ENCODE peak calls at places on chromosomes 3 and 15, in six cellular contexts. One of them, this sample, is unnamed.

GRCh38 chr15:70508561-70509281 is 254.6 kb downstream of the UACA start:
- DNase-seq in tibial artery: no peak
- DNase-seq in PC-9: peak; percentile 84
- DNase-seq in stomach: no peak
- DNase-seq in pancreas: no peak
- DNase-seq in psoas muscle: no peak
- DNase-seq in this sample: no peak

GRCh38 chr3:127655641-127656040 is 17.1 kb upstream of the ABTB1 start:
- DNase-seq in psoas muscle: no peak
- DNase-seq in stomach: no peak
- DNase-seq in tibial artery: no peak
- DNase-seq in pancreas: no peak
- DNase-seq in PC-9: no peak
- DNase-seq in this sample: no peak

GRCh38 chr3:129616713-129617112 is 10.2 kb upstream of the PLXND1 start:
- DNase-seq in stomach: no peak
- DNase-seq in PC-9: no peak
- DNase-seq in pancreas: peak; percentile 15
- DNase-seq in psoas muscle: no peak
- DNase-seq in tibial artery: peak; percentile 75
- DNase-seq in this sample: peak; percentile 47

GRCh38 chr3:43753743-43754142 is 63.0 kb downstream of the ABHD5 start:
- DNase-seq in PC-9: no peak
- DNase-seq in tibial artery: no peak
- DNase-seq in psoas muscle: no peak
- DNase-seq in pancreas: no peak
- DNase-seq in stomach: no peak
- DNase-seq in this sample: no peak

GRCh38 chr15:96339662-96340347 is 9.3 kb downstream of the NR2F2 start:
- DNase-seq in pancreas: no peak
- DNase-seq in psoas muscle: no peak
- DNase-seq in stomach: no peak
- DNase-seq in PC-9: no peak
- DNase-seq in tibial artery: no peak
- DNase-seq in this sample: no peak

GRCh38 chr3:157146664-157147082 is 13.3 kb downstream of the CCNL1 start:
- DNase-seq in PC-9: no peak
- DNase-seq in tibial artery: no peak
- DNase-seq in pancreas: no peak
- DNase-seq in psoas muscle: no peak
- DNase-seq in stomach: no peak
- DNase-seq in this sample: no peak

GRCh38 chr3:41234823-41235722 is 35.8 kb downstream of the CTNNB1 start:
- DNase-seq in stomach: no peak
- DNase-seq in pancreas: no peak
- DNase-seq in PC-9: no peak
- DNase-seq in psoas muscle: no peak
- DNase-seq in tibial artery: no peak
- DNase-seq in this sample: no peak

GRCh38 chr3:121431717-121432517 is 113.9 kb downstream of the POLQ start:
- DNase-seq in tibial artery: no peak
- DNase-seq in PC-9: no peak
- DNase-seq in pancreas: no peak
- DNase-seq in stomach: no peak
- DNase-seq in psoas muscle: no peak
- DNase-seq in this sample: no peak

GRCh38 chr3:33704891-33705290 is 13.2 kb downstream of the CLASP2 start:
- DNase-seq in PC-9: no peak
- DNase-seq in stomach: no peak
- DNase-seq in pancreas: no peak
- DNase-seq in tibial artery: no peak
- DNase-seq in psoas muscle: no peak
- DNase-seq in this sample: no peak

GRCh38 chr3:66450389-66451022 is 50.3 kb downstream of the LRIG1 start:
- DNase-seq in pancreas: no peak
- DNase-seq in stomach: peak; percentile 76
- DNase-seq in tibial artery: peak; percentile 73
- DNase-seq in psoas muscle: peak; percentile 49
- DNase-seq in PC-9: no peak
- DNase-seq in this sample: peak; percentile 55

GRCh38 chr3:34157491-34157890 is 359.1 kb downstream of the PDCD6IP start:
- DNase-seq in tibial artery: no peak
- DNase-seq in stomach: no peak
- DNase-seq in pancreas: no peak
- DNase-seq in PC-9: no peak
- DNase-seq in psoas muscle: no peak
- DNase-seq in this sample: no peak

GRCh38 chr3:187750041-187750512 is 4.8 kb upstream of the BCL6 start:
- DNase-seq in stomach: peak; percentile 84
- DNase-seq in pancreas: peak; percentile 85
- DNase-seq in PC-9: peak; percentile 93
- DNase-seq in psoas muscle: peak; percentile 16
- DNase-seq in tibial artery: no peak
- DNase-seq in this sample: no peak

GRCh38 chr3:122927726-122928125 is 99.8 kb downstream of the SEMA5B start:
- DNase-seq in tibial artery: peak; percentile 4
- DNase-seq in stomach: no peak
- DNase-seq in psoas muscle: no peak
- DNase-seq in PC-9: no peak
- DNase-seq in pancreas: no peak
- DNase-seq in this sample: no peak

GRCh38 chr15:101437618-101438481 is 51.7 kb downstream of the PCSK6 start:
- DNase-seq in stomach: peak; percentile 10
- DNase-seq in pancreas: no peak
- DNase-seq in tibial artery: no peak
- DNase-seq in PC-9: no peak
- DNase-seq in psoas muscle: no peak
- DNase-seq in this sample: no peak

GRCh38 chr3:30538787-30539186 is 67.6 kb upstream of the TGFBR2 start:
- DNase-seq in tibial artery: no peak
- DNase-seq in stomach: no peak
- DNase-seq in pancreas: no peak
- DNase-seq in psoas muscle: no peak
- DNase-seq in PC-9: peak; percentile 20
- DNase-seq in this sample: no peak

GRCh38 chr3:146322216-146322615 is 71.3 kb upstream of the PLSCR4 start:
- DNase-seq in stomach: no peak
- DNase-seq in PC-9: no peak
- DNase-seq in tibial artery: no peak
- DNase-seq in pancreas: no peak
- DNase-seq in psoas muscle: no peak
- DNase-seq in this sample: no peak

GRCh38 chr3:128624526-128625138 is 26.0 kb downstream of the RPN1 start:
- DNase-seq in pancreas: no peak
- DNase-seq in stomach: no peak
- DNase-seq in psoas muscle: no peak
- DNase-seq in PC-9: no peak
- DNase-seq in tibial artery: no peak
- DNase-seq in this sample: no peak

GRCh38 chr15:80615783-80616391 is 79.2 kb upstream of the ABHD17C start:
- DNase-seq in stomach: peak; percentile 69
- DNase-seq in PC-9: peak; percentile 61
- DNase-seq in pancreas: no peak
- DNase-seq in psoas muscle: peak; percentile 57
- DNase-seq in tibial artery: no peak
- DNase-seq in this sample: peak; percentile 68

GRCh38 chr3:118554148-118554819 is 480.4 kb downstream of the IGSF11 start:
- DNase-seq in stomach: no peak
- DNase-seq in pancreas: no peak
- DNase-seq in PC-9: no peak
- DNase-seq in tibial artery: no peak
- DNase-seq in psoas muscle: no peak
- DNase-seq in this sample: no peak

GRCh38 chr3:118559286-118559685 is 475.4 kb downstream of the IGSF11 start:
- DNase-seq in PC-9: no peak
- DNase-seq in pancreas: no peak
- DNase-seq in psoas muscle: no peak
- DNase-seq in tibial artery: no peak
- DNase-seq in stomach: no peak
- DNase-seq in this sample: no peak

GRCh38 chr3:118557513-118557912 is 477.1 kb downstream of the IGSF11 start:
- DNase-seq in pancreas: no peak
- DNase-seq in psoas muscle: no peak
- DNase-seq in tibial artery: no peak
- DNase-seq in PC-9: no peak
- DNase-seq in stomach: no peak
- DNase-seq in this sample: no peak

DNA sequence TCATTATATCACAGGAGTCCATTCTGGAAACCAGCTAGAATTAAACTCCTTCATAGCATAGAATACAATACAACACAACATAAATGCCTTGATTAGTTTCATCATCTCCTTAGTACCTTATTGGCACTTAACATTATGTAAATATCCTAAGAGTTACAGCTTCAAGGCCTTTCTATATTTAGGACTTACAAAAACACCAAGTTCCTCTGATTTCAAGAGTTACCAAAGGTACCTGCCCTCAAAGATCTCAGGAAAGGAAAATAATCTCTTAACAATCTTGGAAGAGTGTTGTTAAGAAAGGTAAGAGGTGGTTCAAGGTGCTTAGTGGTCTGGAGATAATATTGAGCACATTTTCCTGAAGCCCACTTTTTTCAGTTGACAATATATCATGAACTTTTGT is 477.7 kb downstream of the IGSF11 start:
- DNase-seq in tibial artery: no peak
- DNase-seq in stomach: no peak
- DNase-seq in psoas muscle: no peak
- DNase-seq in pancreas: no peak
- DNase-seq in PC-9: no peak
- DNase-seq in this sample: no peak
- H3K36me3 ChIP-seq in tibial artery: no peaks in the 10 kb centered on the region
- H3K36me3 ChIP-seq in stomach: no peaks in the 10 kb centered on the region
- H3K36me3 ChIP-seq in psoas muscle: no peaks in the 10 kb centered on the region
- H3K36me3 ChIP-seq in pancreas: no peaks in the 10 kb centered on the region
- H3K36me3 ChIP-seq in PC-9: no peaks in the 10 kb centered on the region
- H3K36me3 ChIP-seq in this sample: no peaks in the 10 kb centered on the region

GRCh38 chr3:152447509-152447908 is 178.8 kb downstream of the MBNL1 start:
- DNase-seq in tibial artery: no peak
- DNase-seq in stomach: no peak
- DNase-seq in psoas muscle: no peak
- DNase-seq in PC-9: no peak
- DNase-seq in pancreas: no peak
- DNase-seq in this sample: no peak
- H3K36me3 ChIP-seq in tibial artery: peaks cover 16% of the 10 kb centered on the region
- H3K36me3 ChIP-seq in stomach: peaks cover 49% of the 10 kb centered on the region
- H3K36me3 ChIP-seq in psoas muscle: no peaks in the 10 kb centered on the region
- H3K36me3 ChIP-seq in PC-9: peaks cover 22% of the 10 kb centered on the region
- H3K36me3 ChIP-seq in pancreas: peaks cover 8% of the 10 kb centered on the region
- H3K36me3 ChIP-seq in this sample: peaks cover 52% of the 10 kb centered on the region

GRCh38 chr3:48685603-48686511 is at the start of gene NCKIPSD:
- DNase-seq in tibial artery: peak; percentile 86
- DNase-seq in PC-9: peak; percentile 86
- DNase-seq in stomach: peak; percentile 94
- DNase-seq in pancreas: peak; percentile 95
- DNase-seq in psoas muscle: peak; percentile 91
- DNase-seq in this sample: peak; percentile 92

GRCh38 chr3:48688737-48689075 is 3.0 kb upstream of the NCKIPSD start:
- DNase-seq in stomach: no peak
- DNase-seq in PC-9: no peak
- DNase-seq in pancreas: no peak
- DNase-seq in tibial artery: no peak
- DNase-seq in psoas muscle: no peak
- DNase-seq in this sample: no peak

GRCh38 chr3:48688032-48688736 is 2.5 kb upstream of the NCKIPSD start:
- DNase-seq in stomach: no peak
- DNase-seq in pancreas: no peak
- DNase-seq in psoas muscle: no peak
- DNase-seq in tibial artery: no peak
- DNase-seq in PC-9: no peak
- DNase-seq in this sample: no peak

GRCh38 chr3:48686538-48687219 is 964 bp upstream of the NCKIPSD start:
- DNase-seq in pancreas: no peak
- DNase-seq in psoas muscle: no peak
- DNase-seq in PC-9: no peak
- DNase-seq in tibial artery: no peak
- DNase-seq in stomach: no peak
- DNase-seq in this sample: no peak

DNA sequence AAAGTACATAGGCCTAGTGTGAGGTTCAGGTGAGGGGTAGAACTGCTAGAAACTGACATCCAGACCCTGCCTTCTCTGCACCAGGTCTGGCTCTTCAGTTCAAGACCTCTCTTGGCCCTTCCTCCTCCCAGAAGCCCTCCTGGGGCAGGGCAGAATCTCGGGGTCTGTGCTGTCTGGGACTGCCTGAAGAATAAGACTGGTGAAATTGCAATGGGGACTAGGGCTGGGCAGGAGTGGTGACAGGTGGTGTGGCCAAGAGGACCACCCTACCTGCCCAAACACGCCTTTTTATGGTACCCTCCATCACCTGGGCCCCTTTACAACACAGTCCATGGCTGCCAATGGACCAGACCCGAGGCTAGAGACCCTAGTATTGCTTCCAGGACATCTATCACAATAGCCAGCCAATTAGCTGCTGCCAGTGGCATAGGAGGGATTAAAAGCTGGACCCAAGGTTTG is 1.5 kb upstream of the NCKIPSD start:
- DNase-seq in tibial artery: no peak
- DNase-seq in stomach: no peak
- DNase-seq in PC-9: no peak
- DNase-seq in pancreas: no peak
- DNase-seq in psoas muscle: no peak
- DNase-seq in this sample: no peak
- H3K36me3 ChIP-seq in tibial artery: peaks cover 50% of the 10 kb centered on the region
- H3K36me3 ChIP-seq in stomach: peaks cover 59% of the 10 kb centered on the region
- H3K36me3 ChIP-seq in PC-9: no peaks in the 10 kb centered on the region
- H3K36me3 ChIP-seq in pancreas: peaks cover 43% of the 10 kb centered on the region
- H3K36me3 ChIP-seq in psoas muscle: peaks cover 5% of the 10 kb centered on the region
- H3K36me3 ChIP-seq in this sample: peaks cover 55% of the 10 kb centered on the region

GRCh38 chr3:52406231-52406661 is 38.7 kb downstream of the SEMA3G start:
- DNase-seq in stomach: peak; percentile 65
- DNase-seq in PC-9: no peak
- DNase-seq in tibial artery: no peak
- DNase-seq in psoas muscle: no peak
- DNase-seq in pancreas: peak; percentile 69
- DNase-seq in this sample: peak; percentile 12

GRCh38 chr3:52408466-52408865 is 36.4 kb downstream of the SEMA3G start:
- DNase-seq in stomach: no peak
- DNase-seq in PC-9: no peak
- DNase-seq in pancreas: no peak
- DNase-seq in psoas muscle: no peak
- DNase-seq in tibial artery: no peak
- DNase-seq in this sample: peak; percentile 3

GRCh38 chr3:52406791-52407510 is 38.0 kb downstream of the SEMA3G start:
- DNase-seq in tibial artery: no peak
- DNase-seq in stomach: no peak
- DNase-seq in PC-9: no peak
- DNase-seq in psoas muscle: no peak
- DNase-seq in pancreas: peak; percentile 55
- DNase-seq in this sample: peak; percentile 12

GRCh38 chr3:52405601-52406115 is 39.2 kb downstream of the SEMA3G start:
- DNase-seq in stomach: no peak
- DNase-seq in psoas muscle: no peak
- DNase-seq in PC-9: no peak
- DNase-seq in pancreas: no peak
- DNase-seq in tibial artery: no peak
- DNase-seq in this sample: no peak

DNA sequence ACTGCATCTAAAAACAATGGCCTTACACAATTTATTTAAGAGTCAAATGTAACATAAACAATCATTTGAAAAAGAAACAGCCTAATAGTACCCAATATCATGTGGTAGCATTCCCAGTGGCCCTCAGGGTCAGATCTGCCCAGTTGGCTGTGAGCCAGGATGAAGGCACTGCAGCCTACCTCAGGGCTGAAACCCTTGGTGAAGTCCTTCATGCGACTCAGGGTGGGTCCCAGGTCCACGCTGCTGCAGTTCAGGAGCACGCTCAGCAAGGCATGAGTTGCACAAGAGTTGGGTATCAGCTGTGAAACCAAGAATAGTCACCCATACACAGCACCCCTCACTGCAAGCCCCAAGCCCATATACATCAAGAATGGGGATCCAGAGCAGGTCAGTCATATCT is 37.1 kb downstream of the SEMA3G start:
- DNase-seq in tibial artery: no peak
- DNase-seq in stomach: no peak
- DNase-seq in psoas muscle: no peak
- DNase-seq in PC-9: no peak
- DNase-seq in pancreas: peak; percentile 75
- DNase-seq in this sample: peak; percentile 11
- H3K36me3 ChIP-seq in tibial artery: peaks cover 45% of the 10 kb centered on the region
- H3K36me3 ChIP-seq in stomach: peaks cover 59% of the 10 kb centered on the region
- H3K36me3 ChIP-seq in psoas muscle: peaks cover 11% of the 10 kb centered on the region
- H3K36me3 ChIP-seq in PC-9: peaks cover 3% of the 10 kb centered on the region
- H3K36me3 ChIP-seq in pancreas: peaks cover 35% of the 10 kb centered on the region
- H3K36me3 ChIP-seq in this sample: peaks cover 57% of the 10 kb centered on the region